ENCODE peak calls at places on chromosomes 6 and 20, in four cellular contexts. S is GM23338, J is HCT116, T is A549. H is an unnamed sample.

GRCh38 chr20:38685853-38686473 is 38.3 kb upstream of the SLC32A1 start:
- DNase-seq in S (peak), J (no peak), T (peak), H (no peak)

GRCh38 chr20:57161478-57162194 is 104.8 kb downstream of the BMP7 start:
- DNase-seq in S (no peak), J (no peak), T (no peak), H (no peak)

GRCh38 chr6:1336246-1336843 is 24.4 kb downstream of the FOXQ1 start:
- DNase-seq in S (peak), J (peak), T (peak), H (no peak)

GRCh38 chr6:111423960-111424846 is 58.8 kb downstream of the REV3L start:
- DNase-seq in S (no peak), J (no peak), T (no peak), H (no peak)

GRCh38 chr6:40587240-40588069 is at the start of gene LRFN2:
- DNase-seq in S (peak), J (peak), T (peak), H (no peak)

GRCh38 chr20:47754946-47755652 is 30.2 kb downstream of the SULF2 start:
- DNase-seq in S (no peak), J (no peak), T (no peak), H (no peak)

GRCh38 chr20:22619272-22619671 is 34.9 kb upstream of the FOXA2 start:
- DNase-seq in S (no peak), J (no peak), T (peak), H (no peak)

GRCh38 chr6:42616716-42617115 is 52.9 kb downstream of the UBR2 start:
- DNase-seq in S (no peak), J (no peak), T (no peak), H (no peak)

GRCh38 chr6:16095180-16095579 is 33.7 kb upstream of the MYLIP start:
- DNase-seq in S (no peak), J (no peak), T (no peak), H (no peak)

GRCh38 chr6:169571123-169571962 is 130.5 kb downstream of the WDR27 start:
- DNase-seq in S (no peak), J (no peak), T (peak), H (peak)

GRCh38 chr6:35310265-35310831 is 12.7 kb downstream of the DEF6 start:
- DNase-seq in S (no peak), J (no peak), T (no peak), H (no peak)

GRCh38 chr6:75049308-75049707 is 156.5 kb downstream of the COL12A1 start:
- DNase-seq in S (no peak), J (no peak), T (no peak), H (no peak)

GRCh38 chr6:82783587-82784253 is 281.9 kb downstream of the UBE3D start:
- DNase-seq in S (peak), J (no peak), T (peak), H (no peak)

GRCh38 chr20:57678340-57678739 is 31.5 kb downstream of the PMEPA1 start:
- DNase-seq in S (no peak), J (no peak), T (no peak), H (no peak)

GRCh38 chr6:29722773-29723665 is at the start of gene HLA-F:
- DNase-seq in S (peak), J (peak), T (peak), H (no peak)
- TF ChIP-seq REST in S (no peak), J (no peak), T (no peak), H (no peak)

GRCh38 chr6:112879920-112880413 is 532.8 kb downstream of the RFPL4B start:
- DNase-seq in S (peak), J (no peak), T (peak), H (no peak)
- TF ChIP-seq CTCF in S (peak), J (peak), T (no peak), H (no peak)

GRCh38 chr20:21421601-21422236 is 24.4 kb upstream of the NKX2-4 start:
- DNase-seq in S (no peak), J (no peak), T (no peak), H (no peak)
- TF ChIP-seq REST in S (no peak), J (no peak), T (no peak), H (no peak)

GRCh38 chr20:25397081-25397480 is 6.4 kb upstream of the ABHD12 start:
- DNase-seq in S (no peak), J (no peak), T (no peak), H (no peak)

GRCh38 chr20:25398363-25399037 is 7.9 kb upstream of the ABHD12 start:
- DNase-seq in S (no peak), J (no peak), T (no peak), H (no peak)

GRCh38 chr20:25397827-25398226 is 7.2 kb upstream of the ABHD12 start:
- DNase-seq in S (no peak), J (no peak), T (no peak), H (no peak)

GRCh38 chr20:25402583-25402982 is 4.9 kb upstream of the GINS1 start:
- DNase-seq in S (peak), J (no peak), T (peak), H (no peak)

DNA sequence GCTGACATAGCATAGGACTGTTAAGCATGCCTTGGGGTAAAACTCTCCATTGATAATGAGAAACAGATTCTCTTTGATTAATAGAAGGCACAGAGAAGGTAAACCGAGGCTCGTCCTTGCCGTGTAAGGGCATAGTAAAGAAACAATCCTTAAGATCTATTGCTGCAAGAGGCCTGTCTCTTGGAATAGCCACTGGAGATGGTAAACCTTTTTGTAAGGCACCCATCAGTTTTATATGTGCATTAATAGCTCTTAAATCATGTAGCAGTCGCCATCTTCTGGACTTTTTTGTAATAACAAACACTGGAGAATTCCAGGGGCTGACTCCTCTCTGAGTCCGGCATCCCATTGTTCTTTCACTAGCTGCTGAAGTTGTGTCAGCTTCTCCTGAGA is 8.4 kb upstream of the ABHD12 start:
- DNase-seq in S (peak), J (peak), T (peak), H (peak)
- TF ChIP-seq CTCF in S (peak), J (peak), T (peak), H (peak)

GRCh38 chr20:34642009-34642408 is 34.9 kb downstream of the PIGU start:
- DNase-seq in S (no peak), J (no peak), T (no peak), H (no peak)

GRCh38 chr20:34647737-34648136 is 29.2 kb downstream of the PIGU start:
- DNase-seq in S (no peak), J (no peak), T (no peak), H (no peak)

GRCh38 chr20:34644951-34645350 is 31.9 kb downstream of the PIGU start:
- DNase-seq in S (no peak), J (no peak), T (no peak), H (no peak)

GRCh38 chr20:34643919-34644318 is 33.0 kb downstream of the PIGU start:
- DNase-seq in S (no peak), J (no peak), T (no peak), H (no peak)

DNA sequence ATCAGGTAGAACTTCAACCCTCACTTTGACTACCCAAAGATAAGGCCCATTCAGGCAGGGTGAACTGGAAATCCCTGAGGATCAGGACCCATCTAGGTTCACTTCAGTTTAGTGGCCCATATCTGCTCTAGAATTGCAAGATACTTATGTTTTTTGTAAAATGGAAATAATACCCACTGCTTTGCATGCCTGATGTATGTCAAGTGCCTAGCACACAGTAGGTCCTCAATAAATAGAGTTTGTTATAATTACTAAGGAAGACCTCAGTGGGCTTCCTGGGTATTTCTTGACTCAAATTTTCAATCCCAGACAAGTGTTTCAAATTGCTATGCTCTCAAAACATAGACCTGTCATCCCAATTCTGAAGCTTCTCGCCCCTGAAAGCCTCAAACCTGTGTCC is 32.5 kb downstream of the PIGU start:
- DNase-seq in S (no peak), J (no peak), T (no peak), H (no peak)
- TF ChIP-seq REST in S (no peak), J (no peak), T (no peak), H (no peak)

GRCh38 chr6:33206027-33206863 is 1.8 kb downstream of the HSD17B8 start:
- DNase-seq in S (no peak), J (no peak), T (no peak), H (no peak)

GRCh38 chr6:33206864-33207568 is 1.3 kb upstream of the RING1 start:
- DNase-seq in S (peak), J (no peak), T (no peak), H (no peak)

GRCh38 chr6:33209856-33210255 is 1.6 kb downstream of the RING1 start:
- DNase-seq in S (no peak), J (no peak), T (no peak), H (no peak)

GRCh38 chr6:33207569-33208088 is 671 bp upstream of the RING1 start:
- DNase-seq in S (peak), J (no peak), T (peak), H (no peak)

DNA sequence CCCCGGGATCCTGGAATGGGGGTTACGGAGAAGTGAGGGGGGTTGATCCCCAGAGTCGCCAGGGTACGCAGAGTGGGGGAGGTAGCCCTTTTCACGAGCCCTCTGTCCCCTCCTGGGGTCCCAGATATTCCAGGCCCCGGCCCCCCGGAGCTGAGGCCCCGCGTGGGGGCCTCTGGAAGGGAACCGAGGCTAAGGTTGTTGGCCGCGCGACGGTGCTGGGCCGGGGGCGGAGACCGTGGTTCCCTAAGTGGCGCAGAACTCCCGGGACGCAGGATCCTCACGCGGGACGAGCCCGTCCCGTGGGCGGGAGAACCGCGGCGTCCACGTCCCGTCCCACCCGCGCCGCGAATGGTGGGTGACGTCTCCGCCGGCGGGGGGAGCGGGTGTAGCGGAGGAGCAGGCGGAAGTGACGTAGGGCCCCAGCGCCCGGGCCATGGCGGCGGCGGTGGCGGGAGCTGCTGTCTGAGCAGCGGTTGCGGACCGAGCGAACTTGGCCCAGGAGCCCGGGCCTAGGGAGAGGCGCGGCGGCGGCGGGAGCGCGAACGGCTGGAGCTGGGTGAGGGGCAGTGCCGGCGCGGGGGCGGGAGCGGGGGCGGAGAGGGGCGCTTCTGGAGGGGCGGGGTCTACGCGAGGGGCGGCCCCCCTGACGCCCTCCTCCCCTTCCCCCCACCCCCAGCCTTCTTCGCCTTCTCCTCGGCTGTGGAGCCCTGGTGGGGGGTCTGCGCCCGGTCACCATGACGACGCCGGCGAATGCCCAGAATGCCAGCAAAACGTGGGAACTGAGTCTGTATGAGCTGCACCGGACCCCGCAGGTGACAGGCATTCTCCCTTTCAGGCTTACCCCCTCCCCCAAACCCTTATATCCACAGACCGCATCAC is at the start of gene RING1:
- DNase-seq in S (peak), J (no peak), T (peak), H (no peak)
- TF ChIP-seq CTCF in S (no peak), J (no peak), T (no peak), H (no peak)

H was measured in Panc1.